ENCODE peak calls at places on chromosomes 5 and 9, in seven cellular contexts. One of them, this sample, is unnamed. For H3K4me1 and H3K27me3, the result is how much of the 10 kb centered on the place peaks cover.

GRCh38 chr9:16828335-16829281 is 41.9 kb downstream of the BNC2 start:
- DNase-seq in A673: no peak
- DNase-seq in tibial artery: peak
- DNase-seq in iPS DF 6.9: no peak
- DNase-seq in adrenal gland: no peak
- DNase-seq in lower lobe of right lung: no peak
- DNase-seq in ovary: peak
- DNase-seq in this sample: no peak

GRCh38 chr5:135553688-135554462 is 18.1 kb upstream of the NEUROG1 start:
- DNase-seq in A673: peak
- DNase-seq in tibial artery: no peak
- DNase-seq in iPS DF 6.9: no peak
- DNase-seq in adrenal gland: no peak
- DNase-seq in lower lobe of right lung: no peak
- DNase-seq in ovary: no peak
- DNase-seq in this sample: no peak

GRCh38 chr5:67636091-67636490 is 439.5 kb upstream of the CD180 start:
- DNase-seq in A673: no peak
- DNase-seq in tibial artery: peak
- DNase-seq in iPS DF 6.9: no peak
- DNase-seq in adrenal gland: no peak
- DNase-seq in lower lobe of right lung: peak
- DNase-seq in ovary: peak
- DNase-seq in this sample: no peak

GRCh38 chr5:2330731-2331130 is 420.7 kb downstream of the IRX2 start:
- DNase-seq in A673: no peak
- DNase-seq in tibial artery: no peak
- DNase-seq in iPS DF 6.9: no peak
- DNase-seq in adrenal gland: no peak
- DNase-seq in lower lobe of right lung: no peak
- DNase-seq in ovary: no peak
- DNase-seq in this sample: no peak

GRCh38 chr5:132203464-132203818 is 24.2 kb downstream of the P4HA2 start:
- DNase-seq in A673: no peak
- DNase-seq in tibial artery: no peak
- DNase-seq in iPS DF 6.9: no peak
- DNase-seq in adrenal gland: no peak
- DNase-seq in lower lobe of right lung: no peak
- DNase-seq in ovary: no peak
- DNase-seq in this sample: no peak

GRCh38 chr5:99033014-99033931 is 104.5 kb upstream of the CHD1 start:
- DNase-seq in A673: no peak
- DNase-seq in tibial artery: no peak
- DNase-seq in iPS DF 6.9: no peak
- DNase-seq in adrenal gland: no peak
- DNase-seq in lower lobe of right lung: no peak
- DNase-seq in ovary: no peak
- DNase-seq in this sample: peak

GRCh38 chr5:33801292-33801691 is 90.5 kb downstream of the ADAMTS12 start:
- DNase-seq in A673: no peak
- DNase-seq in tibial artery: no peak
- DNase-seq in iPS DF 6.9: no peak
- DNase-seq in adrenal gland: no peak
- DNase-seq in lower lobe of right lung: no peak
- DNase-seq in ovary: no peak
- DNase-seq in this sample: no peak

GRCh38 chr9:92094655-92095054 is 20.6 kb downstream of the SPTLC1 start:
- DNase-seq in A673: peak
- DNase-seq in tibial artery: no peak
- DNase-seq in iPS DF 6.9: no peak
- DNase-seq in adrenal gland: no peak
- DNase-seq in lower lobe of right lung: no peak
- DNase-seq in ovary: no peak
- DNase-seq in this sample: no peak

GRCh38 chr9:136085815-136086212 is 9.3 kb downstream of the NACC2 start:
- DNase-seq in A673: no peak
- DNase-seq in tibial artery: peak
- DNase-seq in iPS DF 6.9: no peak
- DNase-seq in adrenal gland: peak
- DNase-seq in lower lobe of right lung: peak
- DNase-seq in ovary: no peak
- DNase-seq in this sample: no peak

GRCh38 chr5:1460054-1460682 is 14.9 kb upstream of the SLC6A3 start:
- DNase-seq in A673: no peak
- DNase-seq in tibial artery: peak
- DNase-seq in iPS DF 6.9: no peak
- DNase-seq in adrenal gland: no peak
- DNase-seq in lower lobe of right lung: no peak
- DNase-seq in ovary: no peak
- DNase-seq in this sample: no peak

GRCh38 chr5:95440825-95441224 is 49.7 kb downstream of the FAM81B start:
- DNase-seq in A673: no peak
- DNase-seq in tibial artery: no peak
- DNase-seq in iPS DF 6.9: peak
- DNase-seq in adrenal gland: no peak
- DNase-seq in lower lobe of right lung: no peak
- DNase-seq in ovary: no peak
- DNase-seq in this sample: no peak

GRCh38 chr5:124590686-124591085 is 155.8 kb downstream of the ZNF608 start:
- DNase-seq in A673: no peak
- DNase-seq in tibial artery: no peak
- DNase-seq in iPS DF 6.9: no peak
- DNase-seq in adrenal gland: no peak
- DNase-seq in lower lobe of right lung: no peak
- DNase-seq in ovary: no peak
- DNase-seq in this sample: no peak

GRCh38 chr5:612498-613424 is 621 bp downstream of the CEP72 start:
- DNase-seq in A673: peak
- DNase-seq in tibial artery: peak
- DNase-seq in iPS DF 6.9: no peak
- DNase-seq in adrenal gland: no peak
- DNase-seq in lower lobe of right lung: no peak
- DNase-seq in ovary: no peak
- DNase-seq in this sample: no peak

GRCh38 chr5:134374234-134374633 is 2.9 kb downstream of the UBE2B start:
- DNase-seq in A673: no peak
- DNase-seq in tibial artery: no peak
- DNase-seq in iPS DF 6.9: no peak
- DNase-seq in adrenal gland: no peak
- DNase-seq in lower lobe of right lung: no peak
- DNase-seq in ovary: no peak
- DNase-seq in this sample: no peak

GRCh38 chr5:123582570-123583293 is 70.8 kb downstream of the CSNK1G3 start:
- DNase-seq in A673: peak
- DNase-seq in tibial artery: no peak
- DNase-seq in iPS DF 6.9: no peak
- DNase-seq in adrenal gland: no peak
- DNase-seq in lower lobe of right lung: no peak
- DNase-seq in ovary: no peak
- DNase-seq in this sample: no peak

GRCh38 chr5:5207832-5208231 is 67.7 kb downstream of the ADAMTS16 start:
- DNase-seq in A673: no peak
- DNase-seq in tibial artery: no peak
- DNase-seq in iPS DF 6.9: no peak
- DNase-seq in adrenal gland: no peak
- DNase-seq in lower lobe of right lung: no peak
- DNase-seq in ovary: no peak
- DNase-seq in this sample: no peak

GRCh38 chr9:133154097-133154989 is 9.4 kb downstream of the GBGT1 start:
- DNase-seq in A673: no peak
- DNase-seq in tibial artery: no peak
- DNase-seq in iPS DF 6.9: no peak
- DNase-seq in adrenal gland: no peak
- DNase-seq in lower lobe of right lung: peak
- DNase-seq in ovary: peak
- DNase-seq in this sample: no peak

GRCh38 chr9:14441976-14442651 is 128.2 kb upstream of the NFIB start:
- DNase-seq in A673: peak
- DNase-seq in tibial artery: no peak
- DNase-seq in iPS DF 6.9: peak
- DNase-seq in adrenal gland: no peak
- DNase-seq in lower lobe of right lung: no peak
- DNase-seq in ovary: no peak
- DNase-seq in this sample: no peak

GRCh38 chr5:66757219-66757833 is 161.1 kb downstream of the MAST4 start:
- DNase-seq in A673: peak
- DNase-seq in tibial artery: no peak
- DNase-seq in iPS DF 6.9: no peak
- DNase-seq in adrenal gland: peak
- DNase-seq in lower lobe of right lung: no peak
- DNase-seq in ovary: peak
- DNase-seq in this sample: peak

DNA sequence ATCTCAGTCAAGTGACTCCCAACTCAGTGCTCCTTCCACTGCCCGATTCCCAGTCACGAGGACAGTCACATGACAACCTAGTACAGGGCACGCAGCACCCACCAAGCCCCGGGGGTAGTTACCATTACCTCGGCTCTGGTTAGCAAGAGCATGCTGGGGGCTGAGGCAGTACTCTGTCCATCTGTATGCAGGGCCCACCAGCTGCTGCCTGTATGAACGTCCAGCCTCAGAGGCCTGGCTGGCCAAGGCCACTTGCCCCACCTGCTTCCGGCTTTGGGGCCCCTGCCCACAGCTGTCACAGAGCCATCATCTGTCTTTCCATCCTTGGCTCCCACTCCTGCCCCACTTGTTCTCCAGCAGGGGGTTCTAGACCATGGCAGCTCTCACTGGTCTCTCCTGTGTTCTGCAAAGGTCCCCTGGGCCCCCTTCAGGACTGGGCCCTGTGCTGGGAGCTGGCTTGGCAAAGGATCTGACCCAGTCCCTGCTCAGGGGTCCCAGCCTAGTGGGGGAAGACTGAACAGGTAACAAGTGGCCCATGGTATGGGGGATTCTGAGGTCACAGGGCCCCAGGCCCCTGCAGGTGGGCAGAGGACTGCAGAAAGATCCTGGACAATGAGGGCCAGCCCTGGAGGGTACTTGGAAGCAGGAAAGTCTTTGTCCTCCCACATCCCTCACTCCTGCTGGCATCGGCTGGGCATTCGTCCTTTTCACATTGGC is 3.3 kb downstream of the RPL35 start:
- DNase-seq in A673: no peak
- DNase-seq in tibial artery: no peak
- DNase-seq in iPS DF 6.9: no peak
- DNase-seq in adrenal gland: no peak
- DNase-seq in lower lobe of right lung: no peak
- DNase-seq in ovary: no peak
- DNase-seq in this sample: no peak
- H3K4me3 ChIP-seq in A673: no peak
- H3K4me3 ChIP-seq in tibial artery: no peak
- H3K4me3 ChIP-seq in iPS DF 6.9: no peak
- H3K4me3 ChIP-seq in adrenal gland: no peak
- H3K4me3 ChIP-seq in lower lobe of right lung: no peak
- H3K4me3 ChIP-seq in ovary: no peak
- H3K4me3 ChIP-seq in this sample: no peak

GRCh38 chr5:6730807-6731206 is 17.6 kb downstream of the TENT4A start:
- DNase-seq in A673: no peak
- DNase-seq in tibial artery: no peak
- DNase-seq in iPS DF 6.9: no peak
- DNase-seq in adrenal gland: no peak
- DNase-seq in lower lobe of right lung: no peak
- DNase-seq in ovary: no peak
- DNase-seq in this sample: no peak
- H3K4me1 ChIP-seq in A673: half or more
- H3K4me1 ChIP-seq in tibial artery: under half
- H3K4me1 ChIP-seq in iPS DF 6.9: under half
- H3K4me1 ChIP-seq in adrenal gland: half or more
- H3K4me1 ChIP-seq in lower lobe of right lung: half or more
- H3K4me1 ChIP-seq in ovary: under half
- H3K4me1 ChIP-seq in this sample: half or more

DNA sequence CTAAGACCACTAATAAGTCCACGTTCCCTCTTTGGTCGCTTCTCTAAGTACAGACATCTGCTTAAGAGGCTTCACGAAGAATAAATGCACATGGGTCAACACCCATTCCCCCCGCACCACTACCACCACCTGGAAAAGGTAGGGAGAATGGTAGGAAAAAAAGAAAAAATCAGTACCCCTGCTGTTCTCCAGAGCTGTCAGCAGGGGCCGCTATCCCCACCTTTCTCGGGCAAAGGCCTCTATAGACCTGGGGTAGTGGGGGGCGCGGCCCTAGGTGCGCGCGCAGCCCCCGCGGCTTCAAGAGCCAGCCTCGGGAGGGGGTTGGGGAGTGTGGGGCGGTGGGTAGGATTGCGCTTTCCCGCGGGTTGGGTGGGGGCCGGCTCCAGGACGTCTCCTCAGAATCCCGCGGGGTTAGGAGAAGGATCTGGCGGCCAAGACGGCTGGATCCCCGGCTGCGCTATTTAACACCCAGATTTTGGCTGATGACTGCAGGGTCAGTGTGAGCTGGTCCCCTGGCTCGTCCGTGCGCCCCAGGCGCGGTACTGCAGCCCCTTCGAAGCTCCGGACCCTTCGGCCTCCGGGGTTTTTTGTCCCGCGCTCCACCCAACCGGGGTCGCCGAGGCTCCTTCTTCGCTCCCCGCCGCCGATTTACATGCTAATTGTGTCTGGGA is 1.6 kb upstream of the SEMA6A start:
- DNase-seq in A673: peak
- DNase-seq in tibial artery: peak
- DNase-seq in iPS DF 6.9: peak
- DNase-seq in adrenal gland: peak
- DNase-seq in lower lobe of right lung: peak
- DNase-seq in ovary: peak
- DNase-seq in this sample: no peak
- H3K27me3 ChIP-seq in A673: under half
- H3K27me3 ChIP-seq in tibial artery: under half
- H3K27me3 ChIP-seq in iPS DF 6.9: under half
- H3K27me3 ChIP-seq in adrenal gland: under half
- H3K27me3 ChIP-seq in lower lobe of right lung: under half
- H3K27me3 ChIP-seq in ovary: under half
- H3K27me3 ChIP-seq in this sample: under half

GRCh38 chr9:37119907-37120839 is at the start of gene ZCCHC7:
- DNase-seq in A673: peak
- DNase-seq in tibial artery: peak
- DNase-seq in iPS DF 6.9: peak
- DNase-seq in adrenal gland: peak
- DNase-seq in lower lobe of right lung: peak
- DNase-seq in ovary: peak
- DNase-seq in this sample: peak

GRCh38 chr9:37117956-37118355 is 2.4 kb upstream of the ZCCHC7 start:
- DNase-seq in A673: no peak
- DNase-seq in tibial artery: no peak
- DNase-seq in iPS DF 6.9: no peak
- DNase-seq in adrenal gland: no peak
- DNase-seq in lower lobe of right lung: no peak
- DNase-seq in ovary: no peak
- DNase-seq in this sample: no peak

GRCh38 chr9:37121881-37122280 is 1.5 kb downstream of the ZCCHC7 start:
- DNase-seq in A673: no peak
- DNase-seq in tibial artery: no peak
- DNase-seq in iPS DF 6.9: no peak
- DNase-seq in adrenal gland: no peak
- DNase-seq in lower lobe of right lung: no peak
- DNase-seq in ovary: no peak
- DNase-seq in this sample: no peak

DNA sequence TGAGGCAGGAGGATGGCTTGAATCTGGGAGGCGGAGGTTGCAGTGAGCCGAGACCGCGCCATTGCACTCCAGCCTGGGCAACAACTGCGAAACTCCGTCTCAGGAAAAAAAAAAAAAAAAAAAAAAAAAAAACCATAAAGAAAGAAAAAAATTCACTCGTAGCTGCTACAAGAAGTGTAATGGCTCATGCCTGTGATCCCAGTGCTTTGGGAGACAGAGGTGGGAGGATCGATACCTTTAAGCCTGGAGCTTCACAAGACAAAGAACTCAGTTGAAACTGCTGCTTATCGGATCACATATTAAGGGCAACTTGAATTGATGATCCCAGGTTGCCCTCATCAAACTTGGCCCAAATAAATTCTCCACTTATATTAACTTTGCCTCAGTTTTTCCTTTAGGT is 1.0 kb upstream of the ZCCHC7 start:
- DNase-seq in A673: no peak
- DNase-seq in tibial artery: no peak
- DNase-seq in iPS DF 6.9: no peak
- DNase-seq in adrenal gland: no peak
- DNase-seq in lower lobe of right lung: no peak
- DNase-seq in ovary: no peak
- DNase-seq in this sample: no peak
- H3K4me3 ChIP-seq in A673: no peak
- H3K4me3 ChIP-seq in tibial artery: no peak
- H3K4me3 ChIP-seq in iPS DF 6.9: no peak
- H3K4me3 ChIP-seq in adrenal gland: peak
- H3K4me3 ChIP-seq in lower lobe of right lung: no peak
- H3K4me3 ChIP-seq in ovary: no peak
- H3K4me3 ChIP-seq in this sample: no peak

This sample was measured in naive thymus-derived CD4-positive, alpha-beta T cell.